ENCODE peak calls at places on chromosomes 16 and 17, in ten cellular contexts. One of them, this sample, is unnamed.

GRCh38 chr16:3459401-3460090 is 16.1 kb downstream of the NAA60 start:
- DNase-seq in AG08396: no peak
- DNase-seq in psoas muscle: no peak
- DNase-seq in RPMI8226: peak
- DNase-seq in stimulated activated naive CD4-positive, alpha-beta T cell: no peak
- DNase-seq in GM13976: no peak
- DNase-seq in kidney epithelial cell: no peak
- DNase-seq in activated CD8-positive, alpha-beta memory T cell treated with anti-CD3 and anti-CD28 coated beads for 24 hours: no peak
- DNase-seq in NCI-H345: no peak
- DNase-seq in NAMALWA: no peak
- DNase-seq in this sample: peak

GRCh38 chr17:73371285-73371684 is 59.5 kb upstream of the CDC42EP4 start:
- DNase-seq in AG08396: peak
- DNase-seq in psoas muscle: no peak
- DNase-seq in RPMI8226: no peak
- DNase-seq in stimulated activated naive CD4-positive, alpha-beta T cell: no peak
- DNase-seq in GM13976: no peak
- DNase-seq in kidney epithelial cell: peak
- DNase-seq in activated CD8-positive, alpha-beta memory T cell treated with anti-CD3 and anti-CD28 coated beads for 24 hours: no peak
- DNase-seq in NCI-H345: no peak
- DNase-seq in NAMALWA: no peak
- DNase-seq in this sample: peak

GRCh38 chr16:72419638-72420037 is 247.7 kb upstream of the PMFBP1 start:
- DNase-seq in AG08396: no peak
- DNase-seq in psoas muscle: no peak
- DNase-seq in RPMI8226: no peak
- DNase-seq in stimulated activated naive CD4-positive, alpha-beta T cell: no peak
- DNase-seq in GM13976: no peak
- DNase-seq in kidney epithelial cell: no peak
- DNase-seq in activated CD8-positive, alpha-beta memory T cell treated with anti-CD3 and anti-CD28 coated beads for 24 hours: no peak
- DNase-seq in NCI-H345: no peak
- DNase-seq in NAMALWA: no peak
- DNase-seq in this sample: no peak

GRCh38 chr17:82238562-82239201 is 9.8 kb downstream of the SLC16A3 start:
- DNase-seq in AG08396: peak
- DNase-seq in psoas muscle: peak
- DNase-seq in RPMI8226: peak
- DNase-seq in stimulated activated naive CD4-positive, alpha-beta T cell: peak
- DNase-seq in GM13976: peak
- DNase-seq in kidney epithelial cell: no peak
- DNase-seq in activated CD8-positive, alpha-beta memory T cell treated with anti-CD3 and anti-CD28 coated beads for 24 hours: peak
- DNase-seq in NCI-H345: no peak
- DNase-seq in NAMALWA: no peak
- DNase-seq in this sample: peak

GRCh38 chr17:29615492-29616299 is 7.0 kb downstream of the CORO6 start:
- DNase-seq in AG08396: peak
- DNase-seq in psoas muscle: peak
- DNase-seq in RPMI8226: peak
- DNase-seq in stimulated activated naive CD4-positive, alpha-beta T cell: peak
- DNase-seq in GM13976: peak
- DNase-seq in kidney epithelial cell: no peak
- DNase-seq in activated CD8-positive, alpha-beta memory T cell treated with anti-CD3 and anti-CD28 coated beads for 24 hours: peak
- DNase-seq in NCI-H345: peak
- DNase-seq in NAMALWA: peak
- DNase-seq in this sample: peak

GRCh38 chr17:74182041-74182783 is 21.3 kb upstream of the RPL38 start:
- DNase-seq in AG08396: no peak
- DNase-seq in psoas muscle: no peak
- DNase-seq in RPMI8226: no peak
- DNase-seq in stimulated activated naive CD4-positive, alpha-beta T cell: no peak
- DNase-seq in GM13976: peak
- DNase-seq in kidney epithelial cell: no peak
- DNase-seq in activated CD8-positive, alpha-beta memory T cell treated with anti-CD3 and anti-CD28 coated beads for 24 hours: no peak
- DNase-seq in NCI-H345: no peak
- DNase-seq in NAMALWA: no peak
- DNase-seq in this sample: no peak

GRCh38 chr16:23469814-23470213 is 16.8 kb upstream of the COG7 start:
- DNase-seq in AG08396: peak
- DNase-seq in psoas muscle: no peak
- DNase-seq in RPMI8226: no peak
- DNase-seq in stimulated activated naive CD4-positive, alpha-beta T cell: no peak
- DNase-seq in GM13976: no peak
- DNase-seq in kidney epithelial cell: peak
- DNase-seq in activated CD8-positive, alpha-beta memory T cell treated with anti-CD3 and anti-CD28 coated beads for 24 hours: no peak
- DNase-seq in NCI-H345: peak
- DNase-seq in NAMALWA: no peak
- DNase-seq in this sample: no peak

GRCh38 chr17:7626307-7626706 is 1.3 kb downstream of the SAT2 start:
- DNase-seq in AG08396: no peak
- DNase-seq in psoas muscle: no peak
- DNase-seq in RPMI8226: no peak
- DNase-seq in stimulated activated naive CD4-positive, alpha-beta T cell: no peak
- DNase-seq in GM13976: no peak
- DNase-seq in kidney epithelial cell: no peak
- DNase-seq in activated CD8-positive, alpha-beta memory T cell treated with anti-CD3 and anti-CD28 coated beads for 24 hours: no peak
- DNase-seq in NCI-H345: no peak
- DNase-seq in NAMALWA: no peak
- DNase-seq in this sample: no peak

GRCh38 chr17:57906910-57907309 is 48.3 kb downstream of the CUEDC1 start:
- DNase-seq in AG08396: no peak
- DNase-seq in psoas muscle: peak
- DNase-seq in RPMI8226: no peak
- DNase-seq in stimulated activated naive CD4-positive, alpha-beta T cell: no peak
- DNase-seq in GM13976: no peak
- DNase-seq in kidney epithelial cell: no peak
- DNase-seq in activated CD8-positive, alpha-beta memory T cell treated with anti-CD3 and anti-CD28 coated beads for 24 hours: no peak
- DNase-seq in NCI-H345: no peak
- DNase-seq in NAMALWA: peak
- DNase-seq in this sample: no peak

This sample was measured in hepatic stellate cell.